ENCODE peak calls at places on chromosomes 12 and 14, in eight cellular contexts. F, M, L, T, U, N, Y and P are unnamed samples.

GRCh38 chr12:123431951-123432886 is 4.3 kb downstream of the RILPL2 start:
- DNase-seq in F (peak; percentile 30), M (no peak), L (no peak), T (no peak), U (no peak), N (no peak), Y (no peak), P (peak; percentile 65)

GRCh38 chr12:45121224-45121623 is 70.3 kb upstream of the DBX2 start:
- DNase-seq in F (no peak), M (peak; percentile 38), L (no peak), T (no peak), U (no peak), N (no peak), Y (no peak), P (no peak)

GRCh38 chr14:40417777-40418401 is 985.7 kb upstream of the FBXO33 start:
- DNase-seq in F (peak; percentile 25), M (peak; percentile 82), L (peak; percentile 34), T (peak; percentile 65), U (no peak), N (no peak), Y (no peak), P (no peak)

GRCh38 chr12:20154060-20154459 is 214.3 kb upstream of the PDE3A start:
- DNase-seq in F (no peak), M (no peak), L (peak; percentile 15), T (no peak), U (no peak), N (no peak), Y (no peak), P (no peak)

GRCh38 chr12:6946033-6946919 is 2.5 kb downstream of the C12orf57 start:
- DNase-seq in F (peak; percentile 97), M (peak; percentile 95), L (peak; percentile 84), T (peak; percentile 93), U (no peak), N (peak; percentile 84), Y (peak; percentile 38), P (peak; percentile 96)

GRCh38 chr14:81366259-81366658 is 33.9 kb downstream of the STON2 start:
- DNase-seq in F (peak; percentile 29), M (no peak), L (no peak), T (no peak), U (no peak), N (no peak), Y (no peak), P (no peak)

GRCh38 chr14:25009891-25010290 is 40.1 kb downstream of the STXBP6 start:
- DNase-seq in F (no peak), M (peak; percentile 64), L (no peak), T (peak; percentile 40), U (no peak), N (no peak), Y (no peak), P (no peak)

GRCh38 chr12:105454688-105455087 is 124.2 kb downstream of the C12orf75 start:
- DNase-seq in F (no peak), M (no peak), L (no peak), T (no peak), U (no peak), N (no peak), Y (no peak), P (no peak)

GRCh38 chr14:34713122-34713680 is 1.2 kb downstream of the CFL2 start:
- DNase-seq in F (no peak), M (no peak), L (no peak), T (no peak), U (no peak), N (no peak), Y (no peak), P (no peak)

GRCh38 chr14:34711808-34712712 is 2.3 kb downstream of the CFL2 start:
- DNase-seq in F (no peak), M (no peak), L (no peak), T (no peak), U (no peak), N (no peak), Y (no peak), P (no peak)

GRCh38 chr14:34713681-34714319 is 593 bp downstream of the CFL2 start:
- DNase-seq in F (peak; percentile 27), M (peak; percentile 33), L (no peak), T (peak; percentile 38), U (peak; percentile 40), N (peak; percentile 53), Y (peak; percentile 9), P (peak; percentile 61)

GRCh38 chr14:34715108-34715863 is 893 bp upstream of the CFL2 start:
- DNase-seq in F (no peak), M (no peak), L (no peak), T (no peak), U (no peak), N (no peak), Y (no peak), P (no peak)

DNA sequence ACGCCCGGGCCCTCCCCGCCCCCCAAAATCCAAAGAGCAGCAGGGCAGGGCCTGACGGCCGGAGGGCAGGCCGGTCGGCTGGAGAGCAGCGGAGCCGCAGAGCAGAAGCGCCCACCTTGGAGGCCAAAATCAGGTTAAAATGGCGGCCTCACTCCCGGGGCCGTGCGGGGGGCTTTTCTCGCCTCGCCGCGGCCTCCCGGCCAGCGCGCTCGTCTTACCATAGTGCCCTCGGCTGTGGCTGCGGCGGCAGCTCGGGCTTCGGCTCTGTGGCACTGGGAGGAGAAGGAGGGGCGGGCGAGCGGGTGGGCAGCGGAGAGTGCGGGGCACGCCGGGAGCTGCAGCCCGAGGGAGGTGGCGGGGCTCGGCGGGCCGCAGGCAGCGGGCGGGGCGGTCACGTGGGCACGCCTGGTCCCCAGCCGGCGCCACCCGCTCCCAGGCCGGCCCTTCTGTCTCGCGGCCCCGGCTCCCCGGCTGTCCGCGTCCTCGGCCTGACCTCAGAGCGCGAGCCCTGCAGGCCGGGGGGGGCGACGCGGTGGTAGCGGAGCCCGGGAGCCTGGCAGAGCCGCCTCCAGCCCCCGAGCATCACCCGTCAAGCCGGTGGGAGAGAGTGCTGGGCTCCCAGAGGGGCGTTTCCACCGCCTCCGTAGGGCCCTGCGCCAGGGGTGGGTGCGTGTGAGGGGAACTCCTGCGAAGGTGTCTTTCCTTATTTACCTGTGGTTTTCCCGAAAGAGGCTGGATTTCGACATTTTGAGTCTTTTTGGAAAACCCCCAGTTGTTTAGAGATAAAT is at the start of gene CFL2:
- DNase-seq in F (peak; percentile 79), M (peak; percentile 91), L (peak; percentile 64), T (peak; percentile 94), U (peak; percentile 90), N (peak; percentile 75), Y (peak; percentile 88), P (peak; percentile 90)
- H3K27ac ChIP-seq in F (peak within 1 kb of the TSS; percentile 87), M (peak within 1 kb of the TSS; percentile 90), L (peak within 1 kb of the TSS; percentile 52), T (peak within 1 kb of the TSS; percentile 94), U (peak within 1 kb of the TSS; percentile 99), N (peak within 1 kb of the TSS; percentile 95), Y (peak within 1 kb of the TSS; percentile 97), P (peak within 1 kb of the TSS; percentile 94)

GRCh38 chr14:54830650-54831049 is 72.0 kb downstream of the GCH1 start:
- DNase-seq in F (no peak), M (no peak), L (no peak), T (no peak), U (no peak), N (no peak), Y (no peak), P (no peak)

GRCh38 chr14:54836231-54836630 is 66.4 kb downstream of the GCH1 start:
- DNase-seq in F (no peak), M (no peak), L (no peak), T (no peak), U (no peak), N (no peak), Y (no peak), P (no peak)

GRCh38 chr14:54837508-54838149 is 65.0 kb downstream of the GCH1 start:
- DNase-seq in F (no peak), M (no peak), L (no peak), T (no peak), U (no peak), N (no peak), Y (no peak), P (no peak)

GRCh38 chr14:54838931-54839512 is 63.6 kb downstream of the GCH1 start:
- DNase-seq in F (no peak), M (no peak), L (no peak), T (no peak), U (no peak), N (no peak), Y (no peak), P (no peak)

DNA sequence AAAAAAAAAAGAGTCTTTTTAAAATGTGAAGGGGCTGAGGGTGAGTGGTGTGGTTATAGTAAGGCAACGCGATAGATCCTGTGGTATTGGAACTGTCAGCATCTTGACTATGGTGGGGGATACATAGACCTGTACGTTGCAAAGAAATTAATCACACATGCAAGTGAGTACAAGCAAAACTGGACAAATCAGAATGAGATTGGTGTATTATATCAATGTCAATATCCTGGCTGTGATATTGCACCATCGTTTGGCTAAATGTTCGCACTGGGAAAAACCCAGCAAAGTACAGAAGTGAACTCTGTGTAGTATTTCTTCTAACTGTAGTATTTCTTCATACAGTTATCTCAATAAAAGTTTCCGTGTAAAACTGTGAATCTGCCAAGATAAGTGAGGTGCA is 67.9 kb downstream of the GCH1 start:
- DNase-seq in F (no peak), M (no peak), L (no peak), T (no peak), U (no peak), N (no peak), Y (no peak), P (no peak)
- H3K27me3 ChIP-seq in F (no peaks in the 10 kb centered on the region), M (no peaks in the 10 kb centered on the region), L (no peaks in the 10 kb centered on the region), T (no peaks in the 10 kb centered on the region), U (no peaks in the 10 kb centered on the region), N (no peaks in the 10 kb centered on the region), Y (no peaks in the 10 kb centered on the region), P (no peaks in the 10 kb centered on the region)

DNA sequence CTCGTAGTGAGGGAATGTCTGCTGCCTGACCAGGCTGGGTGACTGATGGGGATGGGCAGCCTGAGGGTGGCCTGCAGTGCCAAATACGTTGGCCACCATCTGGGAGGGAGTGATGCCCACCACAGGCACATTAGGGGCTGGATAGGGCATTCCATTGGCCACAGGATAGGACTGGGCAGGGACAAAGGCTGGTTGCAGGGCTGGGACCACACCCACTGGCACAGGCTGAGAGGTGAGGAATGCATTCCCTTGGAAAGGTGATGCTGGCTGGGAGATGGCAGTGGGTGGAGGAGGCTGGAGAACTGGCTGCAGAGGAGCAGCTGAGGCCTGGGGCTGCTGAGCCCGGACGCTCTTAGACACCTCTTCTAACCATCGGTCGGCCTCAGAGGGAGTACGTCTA is 39.5 kb downstream of the PAPLN start:
- DNase-seq in F (no peak), M (no peak), L (no peak), T (no peak), U (no peak), N (no peak), Y (no peak), P (no peak)
- H3K36me3 ChIP-seq in F (peaks cover 98% of the 10 kb centered on the region), M (peaks cover 9% of the 10 kb centered on the region), L (no peaks in the 10 kb centered on the region), T (peaks cover 45% of the 10 kb centered on the region), U (peaks cover 91% of the 10 kb centered on the region), N (peaks cover 66% of the 10 kb centered on the region), Y (peaks cover 39% of the 10 kb centered on the region), P (peaks cover 95% of the 10 kb centered on the region)

GRCh38 chr12:119742700-119743099 is 74.8 kb downstream of the PRKAB1 start:
- DNase-seq in F (no peak), M (no peak), L (no peak), T (no peak), U (no peak), N (no peak), Y (no peak), P (no peak)

GRCh38 chr12:119740835-119741234 is 72.9 kb downstream of the PRKAB1 start:
- DNase-seq in F (no peak), M (no peak), L (no peak), T (no peak), U (no peak), N (no peak), Y (no peak), P (no peak)

GRCh38 chr12:119748512-119748911 is 80.6 kb downstream of the PRKAB1 start:
- DNase-seq in F (no peak), M (no peak), L (no peak), T (no peak), U (no peak), N (no peak), Y (no peak), P (no peak)

GRCh38 chr12:119746169-119746568 is 78.2 kb downstream of the PRKAB1 start:
- DNase-seq in F (no peak), M (no peak), L (no peak), T (no peak), U (no peak), N (no peak), Y (no peak), P (no peak)

GRCh38 chr12:119744900-119745606 is 77.1 kb downstream of the PRKAB1 start:
- DNase-seq in F (no peak), M (no peak), L (no peak), T (no peak), U (no peak), N (no peak), Y (no peak), P (no peak)
- H3K27ac ChIP-seq in F (no peak overlapping the region), M (no peak overlapping the region), L (no peak overlapping the region), T (no peak overlapping the region), U (no peak overlapping the region), N (no peak overlapping the region), Y (no peak overlapping the region), P (no peak overlapping the region)